ENCODE peak calls at places on chromosome 1, in eight cellular contexts. W, E, H, A, P, G, U and O are unnamed samples.

GRCh38 chr1:8551057-8551456 is 233.1 kb downstream of the SLC45A1 start:
- DNase-seq in W (no peak), E (no peak), H (no peak), A (no peak), P (no peak), G (no peak), U (no peak), O (no peak)

GRCh38 chr1:150516050-150516591 is 569 bp downstream of the FALEC start:
- DNase-seq in W (no peak), E (no peak), H (peak), A (peak), P (peak), G (peak), U (no peak), O (no peak)

GRCh38 chr1:183733610-183734219 is 71.2 kb upstream of the RGL1 start:
- DNase-seq in W (no peak), E (no peak), H (no peak), A (no peak), P (no peak), G (no peak), U (no peak), O (no peak)

GRCh38 chr1:9996624-9997582 is at the start of gene RBP7:
- DNase-seq in W (no peak), E (peak), H (no peak), A (peak), P (peak), G (peak), U (no peak), O (peak)

GRCh38 chr1:21623411-21623961 is 45.7 kb downstream of the RAP1GAP start:
- DNase-seq in W (no peak), E (peak), H (no peak), A (no peak), P (no peak), G (no peak), U (no peak), O (no peak)

GRCh38 chr1:151137789-151138188 is 8.6 kb downstream of the SEMA6C start:
- DNase-seq in W (no peak), E (no peak), H (no peak), A (no peak), P (no peak), G (no peak), U (no peak), O (no peak)

GRCh38 chr1:54794401-54795099 is 6.6 kb downstream of the TTC22 start:
- DNase-seq in W (no peak), E (peak), H (no peak), A (peak), P (no peak), G (no peak), U (no peak), O (no peak)

GRCh38 chr1:24872446-24872845 is 57.6 kb downstream of the RUNX3 start:
- DNase-seq in W (peak), E (no peak), H (no peak), A (peak), P (no peak), G (no peak), U (no peak), O (no peak)

GRCh38 chr1:26831546-26832248 is 5.2 kb downstream of the ZDHHC18 start:
- DNase-seq in W (no peak), E (no peak), H (no peak), A (no peak), P (no peak), G (no peak), U (no peak), O (no peak)

GRCh38 chr1:204377800-204378608 is 18.3 kb upstream of the PLEKHA6 start:
- DNase-seq in W (peak), E (peak), H (peak), A (peak), P (no peak), G (peak), U (no peak), O (peak)

GRCh38 chr1:210293191-210293607 is 35.5 kb upstream of the HHAT start:
- DNase-seq in W (no peak), E (no peak), H (no peak), A (no peak), P (no peak), G (no peak), U (no peak), O (no peak)

GRCh38 chr1:67307251-67308060 is at the start of gene IL12RB2:
- DNase-seq in W (no peak), E (no peak), H (no peak), A (peak), P (no peak), G (peak), U (peak), O (peak)

GRCh38 chr1:232634086-232634485 is 4.2 kb upstream of the SIPA1L2 start:
- DNase-seq in W (peak), E (no peak), H (no peak), A (no peak), P (no peak), G (peak), U (no peak), O (no peak)